ENCODE peak calls at places on chromosome 13, in nine cellular contexts. One of them, this sample, is unnamed.

GRCh38 chr13:49399801-49400472 is 43.9 kb downstream of the CAB39L start:
- DNase-seq in activated T-cell treated with anti-CD3 and anti-CD28 coated beads for 1 hour: no peak
- DNase-seq in HEK293T: no peak
- DNase-seq in mucosa of gallbladder: no peak
- DNase-seq in activated T-helper 9 cell treated with anti-CD3 and anti-CD28 coated beads, Interleukin-2, amount 50 U/mL, for 16 hours: no peak
- DNase-seq in activated CD4-positive, alpha-beta T cell treated with anti-CD3 and anti-CD28 coated beads, Interleukin-2, amount 10 ng/mL, durations not matched to agents 7 days and 5 days: no peak
- DNase-seq in NCI-H82: no peak
- DNase-seq in left ventricle myocardium superior: no peak
- DNase-seq in H1: no peak
- DNase-seq in this sample: no peak

GRCh38 chr13:21546372-21546771 is 57.6 kb downstream of the MICU2 start:
- DNase-seq in activated T-cell treated with anti-CD3 and anti-CD28 coated beads for 1 hour: no peak
- DNase-seq in HEK293T: no peak
- DNase-seq in mucosa of gallbladder: no peak
- DNase-seq in activated T-helper 9 cell treated with anti-CD3 and anti-CD28 coated beads, Interleukin-2, amount 50 U/mL, for 16 hours: no peak
- DNase-seq in activated CD4-positive, alpha-beta T cell treated with anti-CD3 and anti-CD28 coated beads, Interleukin-2, amount 10 ng/mL, durations not matched to agents 7 days and 5 days: no peak
- DNase-seq in NCI-H82: peak; percentile 85
- DNase-seq in left ventricle myocardium superior: no peak
- DNase-seq in H1: no peak
- DNase-seq in this sample: no peak

GRCh38 chr13:33554919-33555791 is 262.8 kb upstream of the RFC3 start:
- DNase-seq in activated T-cell treated with anti-CD3 and anti-CD28 coated beads for 1 hour: no peak
- DNase-seq in HEK293T: peak; percentile 6
- DNase-seq in mucosa of gallbladder: no peak
- DNase-seq in activated T-helper 9 cell treated with anti-CD3 and anti-CD28 coated beads, Interleukin-2, amount 50 U/mL, for 16 hours: no peak
- DNase-seq in activated CD4-positive, alpha-beta T cell treated with anti-CD3 and anti-CD28 coated beads, Interleukin-2, amount 10 ng/mL, durations not matched to agents 7 days and 5 days: no peak
- DNase-seq in NCI-H82: peak; percentile 60
- DNase-seq in left ventricle myocardium superior: no peak
- DNase-seq in H1: no peak
- DNase-seq in this sample: no peak

GRCh38 chr13:26919311-26919710 is 158.7 kb upstream of the GPR12 start:
- DNase-seq in activated T-cell treated with anti-CD3 and anti-CD28 coated beads for 1 hour: no peak
- DNase-seq in HEK293T: no peak
- DNase-seq in mucosa of gallbladder: no peak
- DNase-seq in activated T-helper 9 cell treated with anti-CD3 and anti-CD28 coated beads, Interleukin-2, amount 50 U/mL, for 16 hours: no peak
- DNase-seq in activated CD4-positive, alpha-beta T cell treated with anti-CD3 and anti-CD28 coated beads, Interleukin-2, amount 10 ng/mL, durations not matched to agents 7 days and 5 days: no peak
- DNase-seq in NCI-H82: no peak
- DNase-seq in left ventricle myocardium superior: no peak
- DNase-seq in H1: no peak
- DNase-seq in this sample: no peak

GRCh38 chr13:85798999-85799646 is at the start of gene SLITRK6:
- DNase-seq in activated T-cell treated with anti-CD3 and anti-CD28 coated beads for 1 hour: no peak
- DNase-seq in HEK293T: peak; percentile 61
- DNase-seq in mucosa of gallbladder: no peak
- DNase-seq in activated T-helper 9 cell treated with anti-CD3 and anti-CD28 coated beads, Interleukin-2, amount 50 U/mL, for 16 hours: no peak
- DNase-seq in activated CD4-positive, alpha-beta T cell treated with anti-CD3 and anti-CD28 coated beads, Interleukin-2, amount 10 ng/mL, durations not matched to agents 7 days and 5 days: no peak
- DNase-seq in NCI-H82: peak; percentile 93
- DNase-seq in left ventricle myocardium superior: no peak
- DNase-seq in H1: no peak
- DNase-seq in this sample: no peak

GRCh38 chr13:37966266-37966665 is 96.7 kb upstream of the TRPC4 start:
- DNase-seq in activated T-cell treated with anti-CD3 and anti-CD28 coated beads for 1 hour: no peak
- DNase-seq in HEK293T: no peak
- DNase-seq in mucosa of gallbladder: no peak
- DNase-seq in activated T-helper 9 cell treated with anti-CD3 and anti-CD28 coated beads, Interleukin-2, amount 50 U/mL, for 16 hours: no peak
- DNase-seq in activated CD4-positive, alpha-beta T cell treated with anti-CD3 and anti-CD28 coated beads, Interleukin-2, amount 10 ng/mL, durations not matched to agents 7 days and 5 days: no peak
- DNase-seq in NCI-H82: no peak
- DNase-seq in left ventricle myocardium superior: no peak
- DNase-seq in H1: no peak
- DNase-seq in this sample: no peak

GRCh38 chr13:43058318-43058674 is 34.9 kb downstream of the DNAJC15 start:
- DNase-seq in activated T-cell treated with anti-CD3 and anti-CD28 coated beads for 1 hour: no peak
- DNase-seq in HEK293T: peak; percentile 24
- DNase-seq in mucosa of gallbladder: no peak
- DNase-seq in activated T-helper 9 cell treated with anti-CD3 and anti-CD28 coated beads, Interleukin-2, amount 50 U/mL, for 16 hours: no peak
- DNase-seq in activated CD4-positive, alpha-beta T cell treated with anti-CD3 and anti-CD28 coated beads, Interleukin-2, amount 10 ng/mL, durations not matched to agents 7 days and 5 days: peak; percentile 14
- DNase-seq in NCI-H82: no peak
- DNase-seq in left ventricle myocardium superior: no peak
- DNase-seq in H1: no peak
- DNase-seq in this sample: no peak

GRCh38 chr13:44004881-44005280 is 125.2 kb downstream of the LACC1 start:
- DNase-seq in activated T-cell treated with anti-CD3 and anti-CD28 coated beads for 1 hour: no peak
- DNase-seq in HEK293T: no peak
- DNase-seq in mucosa of gallbladder: no peak
- DNase-seq in activated T-helper 9 cell treated with anti-CD3 and anti-CD28 coated beads, Interleukin-2, amount 50 U/mL, for 16 hours: no peak
- DNase-seq in activated CD4-positive, alpha-beta T cell treated with anti-CD3 and anti-CD28 coated beads, Interleukin-2, amount 10 ng/mL, durations not matched to agents 7 days and 5 days: no peak
- DNase-seq in NCI-H82: no peak
- DNase-seq in left ventricle myocardium superior: no peak
- DNase-seq in H1: no peak
- DNase-seq in this sample: no peak

GRCh38 chr13:108360139-108360538 is 90.6 kb downstream of the TNFSF13B start:
- DNase-seq in activated T-cell treated with anti-CD3 and anti-CD28 coated beads for 1 hour: no peak
- DNase-seq in HEK293T: no peak
- DNase-seq in mucosa of gallbladder: no peak
- DNase-seq in activated T-helper 9 cell treated with anti-CD3 and anti-CD28 coated beads, Interleukin-2, amount 50 U/mL, for 16 hours: no peak
- DNase-seq in activated CD4-positive, alpha-beta T cell treated with anti-CD3 and anti-CD28 coated beads, Interleukin-2, amount 10 ng/mL, durations not matched to agents 7 days and 5 days: no peak
- DNase-seq in NCI-H82: no peak
- DNase-seq in left ventricle myocardium superior: no peak
- DNase-seq in H1: no peak
- DNase-seq in this sample: no peak

GRCh38 chr13:101115762-101116161 is 300.5 kb downstream of the NALCN start:
- DNase-seq in activated T-cell treated with anti-CD3 and anti-CD28 coated beads for 1 hour: no peak
- DNase-seq in HEK293T: no peak
- DNase-seq in mucosa of gallbladder: no peak
- DNase-seq in activated T-helper 9 cell treated with anti-CD3 and anti-CD28 coated beads, Interleukin-2, amount 50 U/mL, for 16 hours: no peak
- DNase-seq in activated CD4-positive, alpha-beta T cell treated with anti-CD3 and anti-CD28 coated beads, Interleukin-2, amount 10 ng/mL, durations not matched to agents 7 days and 5 days: no peak
- DNase-seq in NCI-H82: peak; percentile 41
- DNase-seq in left ventricle myocardium superior: no peak
- DNase-seq in H1: no peak
- DNase-seq in this sample: no peak

This sample was measured in body of pancreas.